ENCODE peak calls at places on chromosomes 11 and 22, in five cellular contexts. D, B, J, L and K are unnamed samples.

GRCh38 chr11:57982763-57983162 is 40.9 kb upstream of the OR9Q1 start:
- DNase-seq in D (no peak), B (no peak), J (no peak), L (no peak), K (no peak)

GRCh38 chr11:95282337-95282751 is 51.3 kb upstream of the SESN3 start:
- DNase-seq in D (no peak), B (no peak), J (peak; percentile 27), L (no peak), K (no peak)

GRCh38 chr11:115215694-115216615 is 288.3 kb downstream of the CADM1 start:
- DNase-seq in D (no peak), B (no peak), J (no peak), L (no peak), K (peak; percentile 1)

GRCh38 chr11:3837793-3838192 is 3.0 kb downstream of the RHOG start:
- DNase-seq in D (peak; percentile 54), B (no peak), J (peak; percentile 70), L (no peak), K (peak; percentile 41)

GRCh38 chr11:267491-267994 is 10.7 kb upstream of the NLRP6 start:
- DNase-seq in D (peak; percentile 75), B (no peak), J (no peak), L (no peak), K (peak; percentile 74)

GRCh38 chr11:130066338-130066737 is 3.4 kb upstream of the APLP2 start:
- DNase-seq in D (peak; percentile 32), B (peak; percentile 71), J (no peak), L (no peak), K (no peak)

GRCh38 chr22:47206185-47206584 is 443.7 kb downstream of the TBC1D22A start:
- DNase-seq in D (no peak), B (no peak), J (no peak), L (no peak), K (no peak)

GRCh38 chr22:28983190-28983589 is 78.4 kb downstream of the C22orf31 start:
- DNase-seq in D (no peak), B (no peak), J (no peak), L (no peak), K (no peak)

GRCh38 chr22:34236527-34236926 is 316.3 kb upstream of the LARGE1 start:
- DNase-seq in D (no peak), B (no peak), J (no peak), L (no peak), K (no peak)

GRCh38 chr11:64878223-64878493 is 263 bp downstream of the EHD1 start:
- DNase-seq in D (no peak), B (no peak), J (no peak), L (no peak), K (no peak)

GRCh38 chr11:15927196-15927865 is 429.0 kb downstream of the SOX6 start:
- DNase-seq in D (no peak), B (no peak), J (no peak), L (no peak), K (no peak)

GRCh38 chr22:29041408-29041807 is 20.2 kb downstream of the C22orf31 start:
- DNase-seq in D (no peak), B (peak; percentile 65), J (peak; percentile 22), L (no peak), K (no peak)

GRCh38 chr11:94089356-94089755 is 39.3 kb upstream of the PANX1 start:
- DNase-seq in D (no peak), B (peak; percentile 90), J (no peak), L (no peak), K (no peak)

GRCh38 chr11:47524200-47524874 is 28.6 kb downstream of the CELF1 start:
- DNase-seq in D (no peak), B (peak; percentile 50), J (no peak), L (no peak), K (no peak)
- TF ChIP-seq POLR2A in D (no peak), B (no peak), J (no peak), L (no peak), K (no peak)

GRCh38 chr11:116906479-116906878 is 69.1 kb upstream of the APOA1 start:
- DNase-seq in D (no peak), B (no peak), J (no peak), L (no peak), K (no peak)
- TF ChIP-seq POLR2A in D (no peak), B (no peak), J (no peak), L (no peak), K (no peak)

DNA sequence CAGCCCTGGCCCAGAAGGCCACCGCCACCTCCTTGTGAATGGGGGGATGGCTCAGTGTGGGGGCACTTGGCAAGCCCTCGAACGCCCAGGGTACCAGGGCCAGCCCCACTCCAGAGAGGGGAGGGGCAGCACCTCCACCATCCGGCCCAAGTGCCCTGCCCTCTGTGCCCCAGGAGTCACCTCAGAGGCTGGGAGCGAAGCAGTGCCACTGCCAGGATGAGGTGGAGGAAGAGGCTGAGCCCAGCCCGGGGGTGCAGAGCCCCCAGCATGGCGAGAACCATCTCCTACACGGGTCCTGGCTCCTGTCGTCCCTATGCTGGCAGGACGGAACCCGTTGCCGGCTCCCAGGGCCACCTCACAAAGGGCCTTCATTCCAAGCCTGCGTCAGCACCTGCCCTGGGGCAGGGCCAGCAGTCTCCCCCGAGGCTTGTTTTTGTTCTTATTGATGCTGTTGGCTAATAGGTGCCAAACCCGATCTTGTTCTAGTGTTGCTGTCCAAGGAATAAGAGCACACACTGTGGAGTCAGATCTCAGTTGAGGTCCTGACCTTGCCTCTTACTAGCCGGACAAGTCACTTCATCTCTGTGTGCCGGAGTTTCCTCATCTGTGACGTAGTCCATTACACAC is at the start of gene FREY1:
- DNase-seq in D (no peak), B (no peak), J (peak; percentile 68), L (no peak), K (no peak)
- TF ChIP-seq POLR2A in D (no peak), B (no peak), J (no peak), L (peak; percentile 10), K (peak; percentile 4)

DNA sequence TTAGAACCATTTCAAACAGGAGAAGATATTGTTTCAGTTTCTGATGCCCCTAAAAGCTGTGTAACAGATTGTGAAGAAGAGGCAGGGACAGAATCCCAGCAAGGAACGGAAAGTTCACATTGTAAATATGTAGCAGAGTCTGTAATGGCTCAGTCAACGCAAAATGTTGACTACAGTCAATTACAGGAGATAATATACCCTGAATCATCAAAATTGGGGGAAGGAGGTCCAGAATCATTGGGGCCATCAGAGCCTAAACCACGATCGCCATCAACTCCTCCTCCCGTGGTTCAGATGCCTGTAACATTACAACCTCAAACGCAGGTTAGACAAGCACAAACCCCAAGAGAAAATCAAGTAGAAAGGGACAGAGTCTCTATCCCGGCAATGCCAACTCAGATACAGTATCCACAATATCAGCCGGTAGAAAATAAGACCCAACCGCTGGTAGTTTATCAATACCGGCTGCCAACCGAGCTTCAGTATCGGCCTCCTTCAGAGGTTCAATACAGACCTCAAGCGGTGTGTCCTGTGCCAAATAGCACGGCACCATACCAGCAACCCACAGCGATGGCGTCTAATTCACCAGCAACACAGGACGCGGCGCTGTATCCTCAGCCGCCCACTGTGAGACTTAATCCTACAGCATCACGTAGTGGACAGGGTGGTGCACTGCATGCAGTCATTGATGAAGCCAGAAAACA is 40.8 kb downstream of the IGLL1 start:
- DNase-seq in D (peak; percentile 87), B (peak; percentile 85), J (peak; percentile 88), L (no peak), K (peak; percentile 68)
- TF ChIP-seq POLR2A in D (no peak), B (no peak), J (no peak), L (no peak), K (no peak)

GRCh38 chr11:73972620-73973449 is 9.8 kb downstream of the UCP2 start:
- DNase-seq in D (no peak), B (peak; percentile 31), J (no peak), L (no peak), K (peak; percentile 21)
- TF ChIP-seq POLR2A in D (no peak), B (no peak), J (no peak), L (peak; percentile 40), K (peak; percentile 90)

GRCh38 chr22:42887523-42888507 is 30.7 kb upstream of the ARFGAP3 start:
- DNase-seq in D (peak; percentile 87), B (no peak), J (peak; percentile 90), L (no peak), K (no peak)

GRCh38 chr22:42891696-42892095 is 34.6 kb upstream of the ARFGAP3 start:
- DNase-seq in D (no peak), B (no peak), J (no peak), L (no peak), K (no peak)

GRCh38 chr22:42887114-42887513 is 30.0 kb upstream of the ARFGAP3 start:
- DNase-seq in D (no peak), B (no peak), J (peak; percentile 54), L (no peak), K (no peak)

GRCh38 chr22:42891008-42891407 is 33.9 kb upstream of the ARFGAP3 start:
- DNase-seq in D (no peak), B (no peak), J (no peak), L (no peak), K (no peak)

DNA sequence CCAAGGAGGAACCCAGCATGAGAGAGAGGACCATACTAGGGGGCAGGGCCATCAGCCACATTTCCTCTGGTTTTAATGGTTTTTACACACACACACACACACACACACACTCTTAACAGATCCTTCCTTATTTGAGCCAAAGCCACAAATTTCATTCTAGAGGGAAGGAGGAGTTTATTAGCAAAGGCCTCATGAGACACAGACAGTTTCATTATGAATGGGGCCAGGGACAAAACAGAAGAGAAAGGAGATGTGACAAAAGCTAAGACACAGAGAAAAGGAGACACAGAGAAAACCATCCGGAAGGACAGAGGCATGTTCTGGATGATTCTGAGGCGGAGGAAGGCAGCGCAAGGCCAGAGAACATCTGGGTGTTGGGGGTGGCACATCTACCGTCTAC is 32.2 kb upstream of the ARFGAP3 start:
- DNase-seq in D (no peak), B (no peak), J (no peak), L (peak; percentile 68), K (no peak)
- TF ChIP-seq POLR2A in D (no peak), B (no peak), J (no peak), L (peak; percentile 56), K (no peak)